ENCODE peak calls at places on chromosomes 13 and 19, in ten cellular contexts. One of them, this sample, is unnamed.

GRCh38 chr19:3565177-3565576 is 7.6 kb upstream of the HMG20B start:
- DNase-seq in nephron progenitor cell: no peak
- DNase-seq in T-cell: no peak
- DNase-seq in Peyer's patch: no peak
- DNase-seq in naive thymus-derived CD8-positive, alpha-beta T cell: no peak
- DNase-seq in fibroblast of lung: no peak
- DNase-seq in HuH-7: no peak
- DNase-seq in epithelial cell of esophagus: no peak
- DNase-seq in ovary: no peak
- DNase-seq in sciatic nerve: no peak
- DNase-seq in this sample: no peak

GRCh38 chr19:39846678-39847486 is 703 bp upstream of the FBL start:
- DNase-seq in nephron progenitor cell: no peak
- DNase-seq in T-cell: no peak
- DNase-seq in Peyer's patch: no peak
- DNase-seq in naive thymus-derived CD8-positive, alpha-beta T cell: no peak
- DNase-seq in fibroblast of lung: no peak
- DNase-seq in HuH-7: no peak
- DNase-seq in epithelial cell of esophagus: no peak
- DNase-seq in ovary: no peak
- DNase-seq in sciatic nerve: no peak
- DNase-seq in this sample: no peak

GRCh38 chr19:2668188-2668763 is 34.2 kb downstream of the GNG7 start:
- DNase-seq in nephron progenitor cell: no peak
- DNase-seq in T-cell: no peak
- DNase-seq in Peyer's patch: no peak
- DNase-seq in naive thymus-derived CD8-positive, alpha-beta T cell: no peak
- DNase-seq in fibroblast of lung: no peak
- DNase-seq in HuH-7: no peak
- DNase-seq in epithelial cell of esophagus: no peak
- DNase-seq in ovary: no peak
- DNase-seq in sciatic nerve: no peak
- DNase-seq in this sample: no peak

GRCh38 chr19:4609878-4610511 is 29.3 kb upstream of the TNFAIP8L1 start:
- DNase-seq in nephron progenitor cell: peak
- DNase-seq in T-cell: no peak
- DNase-seq in Peyer's patch: no peak
- DNase-seq in naive thymus-derived CD8-positive, alpha-beta T cell: no peak
- DNase-seq in fibroblast of lung: no peak
- DNase-seq in HuH-7: no peak
- DNase-seq in epithelial cell of esophagus: no peak
- DNase-seq in ovary: no peak
- DNase-seq in sciatic nerve: no peak
- DNase-seq in this sample: no peak

GRCh38 chr13:90545070-90545840 is 802.2 kb upstream of the MIR17HG start:
- DNase-seq in nephron progenitor cell: no peak
- DNase-seq in T-cell: no peak
- DNase-seq in Peyer's patch: no peak
- DNase-seq in naive thymus-derived CD8-positive, alpha-beta T cell: no peak
- DNase-seq in fibroblast of lung: no peak
- DNase-seq in HuH-7: no peak
- DNase-seq in epithelial cell of esophagus: peak
- DNase-seq in ovary: no peak
- DNase-seq in sciatic nerve: no peak
- DNase-seq in this sample: no peak

GRCh38 chr19:55490478-55491436 is 2.5 kb downstream of the SSC5D start:
- DNase-seq in nephron progenitor cell: no peak
- DNase-seq in T-cell: no peak
- DNase-seq in Peyer's patch: no peak
- DNase-seq in naive thymus-derived CD8-positive, alpha-beta T cell: no peak
- DNase-seq in fibroblast of lung: no peak
- DNase-seq in HuH-7: no peak
- DNase-seq in epithelial cell of esophagus: no peak
- DNase-seq in ovary: peak
- DNase-seq in sciatic nerve: no peak
- DNase-seq in this sample: no peak

GRCh38 chr13:28469316-28469715 is 25.6 kb downstream of the FLT1 start:
- DNase-seq in nephron progenitor cell: no peak
- DNase-seq in T-cell: no peak
- DNase-seq in Peyer's patch: no peak
- DNase-seq in naive thymus-derived CD8-positive, alpha-beta T cell: no peak
- DNase-seq in fibroblast of lung: no peak
- DNase-seq in HuH-7: no peak
- DNase-seq in epithelial cell of esophagus: no peak
- DNase-seq in ovary: no peak
- DNase-seq in sciatic nerve: no peak
- DNase-seq in this sample: no peak

GRCh38 chr19:18322318-18322758 is 538 bp downstream of the LSM4 start:
- DNase-seq in nephron progenitor cell: peak
- DNase-seq in T-cell: no peak
- DNase-seq in Peyer's patch: peak
- DNase-seq in naive thymus-derived CD8-positive, alpha-beta T cell: no peak
- DNase-seq in fibroblast of lung: peak
- DNase-seq in HuH-7: peak
- DNase-seq in epithelial cell of esophagus: peak
- DNase-seq in ovary: no peak
- DNase-seq in sciatic nerve: no peak
- DNase-seq in this sample: no peak

GRCh38 chr13:78160793-78161192 is 242.2 kb upstream of the EDNRB start:
- DNase-seq in nephron progenitor cell: no peak
- DNase-seq in T-cell: no peak
- DNase-seq in Peyer's patch: no peak
- DNase-seq in naive thymus-derived CD8-positive, alpha-beta T cell: no peak
- DNase-seq in fibroblast of lung: peak
- DNase-seq in HuH-7: peak
- DNase-seq in epithelial cell of esophagus: peak
- DNase-seq in ovary: no peak
- DNase-seq in sciatic nerve: no peak
- DNase-seq in this sample: no peak

GRCh38 chr13:94061316-94061715 is 418.2 kb downstream of the DCT start:
- DNase-seq in nephron progenitor cell: no peak
- DNase-seq in T-cell: no peak
- DNase-seq in Peyer's patch: no peak
- DNase-seq in naive thymus-derived CD8-positive, alpha-beta T cell: no peak
- DNase-seq in fibroblast of lung: peak
- DNase-seq in HuH-7: no peak
- DNase-seq in epithelial cell of esophagus: peak
- DNase-seq in ovary: no peak
- DNase-seq in sciatic nerve: no peak
- DNase-seq in this sample: no peak

GRCh38 chr19:17505218-17505617 is 6.2 kb upstream of the PGLS start:
- DNase-seq in nephron progenitor cell: no peak
- DNase-seq in T-cell: no peak
- DNase-seq in Peyer's patch: no peak
- DNase-seq in naive thymus-derived CD8-positive, alpha-beta T cell: no peak
- DNase-seq in fibroblast of lung: no peak
- DNase-seq in HuH-7: no peak
- DNase-seq in epithelial cell of esophagus: no peak
- DNase-seq in ovary: no peak
- DNase-seq in sciatic nerve: no peak
- DNase-seq in this sample: no peak

GRCh38 chr13:61128850-61129645 is 286.6 kb downstream of the PCDH20 start:
- DNase-seq in nephron progenitor cell: no peak
- DNase-seq in T-cell: no peak
- DNase-seq in Peyer's patch: no peak
- DNase-seq in naive thymus-derived CD8-positive, alpha-beta T cell: no peak
- DNase-seq in fibroblast of lung: no peak
- DNase-seq in HuH-7: no peak
- DNase-seq in epithelial cell of esophagus: peak
- DNase-seq in ovary: no peak
- DNase-seq in sciatic nerve: no peak
- DNase-seq in this sample: no peak

GRCh38 chr19:7694499-7694898 is 7.4 kb downstream of the FCER2 start:
- DNase-seq in nephron progenitor cell: no peak
- DNase-seq in T-cell: no peak
- DNase-seq in Peyer's patch: no peak
- DNase-seq in naive thymus-derived CD8-positive, alpha-beta T cell: no peak
- DNase-seq in fibroblast of lung: no peak
- DNase-seq in HuH-7: no peak
- DNase-seq in epithelial cell of esophagus: no peak
- DNase-seq in ovary: no peak
- DNase-seq in sciatic nerve: no peak
- DNase-seq in this sample: no peak

GRCh38 chr13:46182491-46182877 is 507 bp upstream of the LCP1 start:
- DNase-seq in nephron progenitor cell: no peak
- DNase-seq in T-cell: no peak
- DNase-seq in Peyer's patch: no peak
- DNase-seq in naive thymus-derived CD8-positive, alpha-beta T cell: no peak
- DNase-seq in fibroblast of lung: no peak
- DNase-seq in HuH-7: no peak
- DNase-seq in epithelial cell of esophagus: no peak
- DNase-seq in ovary: no peak
- DNase-seq in sciatic nerve: no peak
- DNase-seq in this sample: no peak

GRCh38 chr13:20721454-20722357 is 18.2 kb downstream of the IL17D start:
- DNase-seq in nephron progenitor cell: peak
- DNase-seq in T-cell: no peak
- DNase-seq in Peyer's patch: no peak
- DNase-seq in naive thymus-derived CD8-positive, alpha-beta T cell: no peak
- DNase-seq in fibroblast of lung: peak
- DNase-seq in HuH-7: no peak
- DNase-seq in epithelial cell of esophagus: peak
- DNase-seq in ovary: peak
- DNase-seq in sciatic nerve: no peak
- DNase-seq in this sample: no peak

GRCh38 chr19:13881692-13882418 is 4.9 kb downstream of the NANOS3 start:
- DNase-seq in nephron progenitor cell: no peak
- DNase-seq in T-cell: peak
- DNase-seq in Peyer's patch: peak
- DNase-seq in naive thymus-derived CD8-positive, alpha-beta T cell: no peak
- DNase-seq in fibroblast of lung: no peak
- DNase-seq in HuH-7: no peak
- DNase-seq in epithelial cell of esophagus: no peak
- DNase-seq in ovary: no peak
- DNase-seq in sciatic nerve: peak
- DNase-seq in this sample: peak

GRCh38 chr13:106348032-106348431 is 187.4 kb downstream of the EFNB2 start:
- DNase-seq in nephron progenitor cell: no peak
- DNase-seq in T-cell: no peak
- DNase-seq in Peyer's patch: no peak
- DNase-seq in naive thymus-derived CD8-positive, alpha-beta T cell: no peak
- DNase-seq in fibroblast of lung: peak
- DNase-seq in HuH-7: no peak
- DNase-seq in epithelial cell of esophagus: peak
- DNase-seq in ovary: no peak
- DNase-seq in sciatic nerve: no peak
- DNase-seq in this sample: no peak

GRCh38 chr13:40438999-40439797 is 227.2 kb downstream of the FOXO1 start:
- DNase-seq in nephron progenitor cell: no peak
- DNase-seq in T-cell: no peak
- DNase-seq in Peyer's patch: no peak
- DNase-seq in naive thymus-derived CD8-positive, alpha-beta T cell: no peak
- DNase-seq in fibroblast of lung: peak
- DNase-seq in HuH-7: no peak
- DNase-seq in epithelial cell of esophagus: no peak
- DNase-seq in ovary: peak
- DNase-seq in sciatic nerve: no peak
- DNase-seq in this sample: no peak

GRCh38 chr19:2557093-2557440 is 81.1 kb downstream of the GADD45B start:
- DNase-seq in nephron progenitor cell: no peak
- DNase-seq in T-cell: no peak
- DNase-seq in Peyer's patch: no peak
- DNase-seq in naive thymus-derived CD8-positive, alpha-beta T cell: no peak
- DNase-seq in fibroblast of lung: no peak
- DNase-seq in HuH-7: no peak
- DNase-seq in epithelial cell of esophagus: no peak
- DNase-seq in ovary: no peak
- DNase-seq in sciatic nerve: peak
- DNase-seq in this sample: no peak

GRCh38 chr19:21430674-21431073 is 33.7 kb downstream of the ZNF493 start:
- DNase-seq in nephron progenitor cell: no peak
- DNase-seq in T-cell: no peak
- DNase-seq in Peyer's patch: no peak
- DNase-seq in naive thymus-derived CD8-positive, alpha-beta T cell: no peak
- DNase-seq in fibroblast of lung: no peak
- DNase-seq in HuH-7: no peak
- DNase-seq in epithelial cell of esophagus: no peak
- DNase-seq in ovary: no peak
- DNase-seq in sciatic nerve: no peak
- DNase-seq in this sample: no peak

GRCh38 chr13:94535775-94536174 is 56.3 kb upstream of the DCT start:
- DNase-seq in nephron progenitor cell: no peak
- DNase-seq in T-cell: no peak
- DNase-seq in Peyer's patch: no peak
- DNase-seq in naive thymus-derived CD8-positive, alpha-beta T cell: no peak
- DNase-seq in fibroblast of lung: no peak
- DNase-seq in HuH-7: no peak
- DNase-seq in epithelial cell of esophagus: no peak
- DNase-seq in ovary: no peak
- DNase-seq in sciatic nerve: no peak
- DNase-seq in this sample: no peak

GRCh38 chr13:24038846-24039330 is 121.6 kb upstream of the SPATA13 start:
- DNase-seq in nephron progenitor cell: no peak
- DNase-seq in T-cell: no peak
- DNase-seq in Peyer's patch: no peak
- DNase-seq in naive thymus-derived CD8-positive, alpha-beta T cell: no peak
- DNase-seq in fibroblast of lung: no peak
- DNase-seq in HuH-7: no peak
- DNase-seq in epithelial cell of esophagus: peak
- DNase-seq in ovary: no peak
- DNase-seq in sciatic nerve: no peak
- DNase-seq in this sample: no peak

GRCh38 chr13:83773961-83774360 is 108.3 kb downstream of the SLITRK1 start:
- DNase-seq in nephron progenitor cell: no peak
- DNase-seq in T-cell: no peak
- DNase-seq in Peyer's patch: no peak
- DNase-seq in naive thymus-derived CD8-positive, alpha-beta T cell: no peak
- DNase-seq in fibroblast of lung: peak
- DNase-seq in HuH-7: no peak
- DNase-seq in epithelial cell of esophagus: no peak
- DNase-seq in ovary: no peak
- DNase-seq in sciatic nerve: no peak
- DNase-seq in this sample: no peak

GRCh38 chr19:47499863-47500830 is 14.7 kb downstream of the NAPA start:
- DNase-seq in nephron progenitor cell: no peak
- DNase-seq in T-cell: no peak
- DNase-seq in Peyer's patch: no peak
- DNase-seq in naive thymus-derived CD8-positive, alpha-beta T cell: no peak
- DNase-seq in fibroblast of lung: no peak
- DNase-seq in HuH-7: no peak
- DNase-seq in epithelial cell of esophagus: peak
- DNase-seq in ovary: no peak
- DNase-seq in sciatic nerve: no peak
- DNase-seq in this sample: no peak

GRCh38 chr19:53157601-53158000 is 1.3 kb downstream of the ZNF347 start:
- DNase-seq in nephron progenitor cell: peak
- DNase-seq in T-cell: no peak
- DNase-seq in Peyer's patch: no peak
- DNase-seq in naive thymus-derived CD8-positive, alpha-beta T cell: no peak
- DNase-seq in fibroblast of lung: no peak
- DNase-seq in HuH-7: no peak
- DNase-seq in epithelial cell of esophagus: peak
- DNase-seq in ovary: no peak
- DNase-seq in sciatic nerve: no peak
- DNase-seq in this sample: no peak

GRCh38 chr13:100382787-100383186 is 205.8 kb downstream of the GGACT start:
- DNase-seq in nephron progenitor cell: no peak
- DNase-seq in T-cell: no peak
- DNase-seq in Peyer's patch: no peak
- DNase-seq in naive thymus-derived CD8-positive, alpha-beta T cell: no peak
- DNase-seq in fibroblast of lung: peak
- DNase-seq in HuH-7: no peak
- DNase-seq in epithelial cell of esophagus: no peak
- DNase-seq in ovary: no peak
- DNase-seq in sciatic nerve: no peak
- DNase-seq in this sample: no peak

GRCh38 chr19:34666200-34666957 is 10.6 kb downstream of the SCGB2B2 start:
- DNase-seq in nephron progenitor cell: no peak
- DNase-seq in T-cell: no peak
- DNase-seq in Peyer's patch: no peak
- DNase-seq in naive thymus-derived CD8-positive, alpha-beta T cell: no peak
- DNase-seq in fibroblast of lung: no peak
- DNase-seq in HuH-7: no peak
- DNase-seq in epithelial cell of esophagus: no peak
- DNase-seq in ovary: no peak
- DNase-seq in sciatic nerve: no peak
- DNase-seq in this sample: no peak

GRCh38 chr13:32582281-32582680 is 4.0 kb upstream of the PDS5B start:
- DNase-seq in nephron progenitor cell: no peak
- DNase-seq in T-cell: no peak
- DNase-seq in Peyer's patch: no peak
- DNase-seq in naive thymus-derived CD8-positive, alpha-beta T cell: no peak
- DNase-seq in fibroblast of lung: no peak
- DNase-seq in HuH-7: no peak
- DNase-seq in epithelial cell of esophagus: no peak
- DNase-seq in ovary: no peak
- DNase-seq in sciatic nerve: no peak
- DNase-seq in this sample: no peak

This sample was measured in CD8-positive, alpha-beta memory T cell.